ENCODE peak calls at places on chromosomes 7 and 10, in six cellular contexts. L is mesendoderm, R is neuronal stem cell, D is IMR-90, M is trophoblast cell, F is H1. P is an unnamed sample.

GRCh38 chr10:75042292-75042974 is 69.0 kb upstream of the SAMD8 start:
- DNase-seq in L (no peak), R (no peak), D (peak), M (no peak), F (no peak), P (no peak)

GRCh38 chr7:22123139-22123538 is 177.4 kb upstream of the CDCA7L start:
- DNase-seq in L (no peak), R (no peak), D (no peak), M (no peak), F (no peak), P (no peak)

GRCh38 chr7:137535579-137535978 is 192.0 kb upstream of the PTN start:
- DNase-seq in L (no peak), R (no peak), D (no peak), M (no peak), F (no peak), P (no peak)

GRCh38 chr7:155471728-155472127 is 13.8 kb downstream of the EN2 start:
- DNase-seq in L (no peak), R (no peak), D (no peak), M (no peak), F (no peak), P (peak)

GRCh38 chr10:90480466-90480865 is 377.4 kb downstream of the HTR7 start:
- DNase-seq in L (no peak), R (no peak), D (no peak), M (no peak), F (no peak), P (no peak)

GRCh38 chr10:96904648-96905047 is 72.5 kb downstream of the LCOR start:
- DNase-seq in L (no peak), R (no peak), D (no peak), M (no peak), F (no peak), P (no peak)

GRCh38 chr7:42235734-42236133 is 1.3 kb downstream of the GLI3 start:
- DNase-seq in L (no peak), R (no peak), D (no peak), M (no peak), F (no peak), P (no peak)

GRCh38 chr10:110192552-110192951 is 14.9 kb upstream of the MXI1 start:
- DNase-seq in L (peak), R (no peak), D (no peak), M (no peak), F (no peak), P (peak)

GRCh38 chr10:75395955-75396860 is 5.4 kb downstream of the ZNF503 start:
- DNase-seq in L (peak), R (peak), D (no peak), M (no peak), F (no peak), P (peak)

GRCh38 chr7:154680894-154681659 is 321.8 kb downstream of the PAXIP1 start:
- DNase-seq in L (peak), R (no peak), D (no peak), M (no peak), F (no peak), P (no peak)

GRCh38 chr7:158127241-158127640 is 460.4 kb downstream of the PTPRN2 start:
- DNase-seq in L (no peak), R (no peak), D (no peak), M (no peak), F (no peak), P (no peak)

GRCh38 chr7:121187676-121188075 is 141.1 kb upstream of the WNT16 start:
- DNase-seq in L (no peak), R (no peak), D (peak), M (no peak), F (no peak), P (no peak)

GRCh38 chr10:97180367-97180763 is 5.4 kb downstream of the SLIT1 start:
- DNase-seq in L (no peak), R (no peak), D (no peak), M (no peak), F (no peak), P (no peak)

GRCh38 chr10:3481000-3481335 is 304.0 kb downstream of the KLF6 start:
- DNase-seq in L (no peak), R (no peak), D (no peak), M (peak), F (no peak), P (no peak)

GRCh38 chr10:97399843-97400545 is 1.1 kb downstream of the RRP12 start:
- DNase-seq in L (peak), R (no peak), D (peak), M (peak), F (no peak), P (no peak)

GRCh38 chr7:107355616-107356015 is 114.2 kb upstream of the GPR22 start:
- DNase-seq in L (no peak), R (no peak), D (peak), M (no peak), F (no peak), P (no peak)

GRCh38 chr10:11336703-11337102 is 274.7 kb downstream of the USP6NL start:
- DNase-seq in L (peak), R (peak), D (no peak), M (peak), F (no peak), P (no peak)

GRCh38 chr7:131957338-131958025 is 401.1 kb upstream of the PODXL start:
- DNase-seq in L (no peak), R (no peak), D (no peak), M (no peak), F (no peak), P (no peak)

GRCh38 chr7:82975811-82976468 is 186.7 kb downstream of the PCLO start:
- DNase-seq in L (no peak), R (no peak), D (no peak), M (peak), F (no peak), P (no peak)

GRCh38 chr7:28941633-28942032 is 16.5 kb downstream of the TRIL start:
- DNase-seq in L (peak), R (no peak), D (no peak), M (peak), F (no peak), P (no peak)

GRCh38 chr7:37732253-37732652 is 48.7 kb downstream of the GPR141 start:
- DNase-seq in L (peak), R (peak), D (no peak), M (peak), F (peak), P (peak)

GRCh38 chr7:6393667-6394056 is 54.1 kb downstream of the DAGLB start:
- DNase-seq in L (peak), R (no peak), D (no peak), M (peak), F (no peak), P (no peak)

GRCh38 chr7:50272808-50273207 is 31.7 kb upstream of the IKZF1 start:
- DNase-seq in L (no peak), R (no peak), D (no peak), M (no peak), F (no peak), P (no peak)

GRCh38 chr7:137577184-137577583 is 233.7 kb upstream of the PTN start:
- DNase-seq in L (peak), R (no peak), D (no peak), M (no peak), F (no peak), P (no peak)

GRCh38 chr10:18345308-18345707 is 205.1 kb downstream of the CACNB2 start:
- DNase-seq in L (no peak), R (no peak), D (no peak), M (no peak), F (no peak), P (no peak)

GRCh38 chr10:30057421-30057841 is 2.0 kb downstream of the JCAD start:
- DNase-seq in L (peak), R (no peak), D (peak), M (peak), F (no peak), P (no peak)

GRCh38 chr10:30059209-30060107 is at the start of gene JCAD:
- DNase-seq in L (peak), R (peak), D (no peak), M (peak), F (no peak), P (peak)

GRCh38 chr10:30058570-30059132 is 735 bp downstream of the JCAD start:
- DNase-seq in L (no peak), R (no peak), D (no peak), M (peak), F (no peak), P (no peak)

GRCh38 chr10:30056767-30057355 is 2.5 kb downstream of the JCAD start:
- DNase-seq in L (peak), R (no peak), D (no peak), M (no peak), F (no peak), P (no peak)

DNA sequence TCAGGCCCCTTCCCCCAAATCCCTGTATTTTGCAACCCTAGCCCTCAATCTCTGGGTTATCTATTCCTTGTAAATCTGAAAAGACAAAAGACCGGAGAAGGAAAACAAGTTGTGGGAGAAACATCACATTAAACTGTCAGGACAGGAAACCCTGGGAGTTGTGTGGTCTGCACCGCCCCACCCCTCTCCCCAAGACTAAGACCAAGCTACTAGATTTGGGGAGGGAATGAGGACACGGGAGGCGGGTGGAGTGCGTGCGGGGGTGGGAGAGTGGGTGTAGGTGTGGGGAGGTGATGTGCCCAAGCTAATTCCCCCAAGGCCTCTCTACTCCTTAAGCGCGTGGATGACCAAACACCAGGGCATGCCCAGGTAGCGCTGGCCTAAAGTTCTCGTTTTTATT is 1.3 kb downstream of the JCAD start:
- DNase-seq in L (no peak), R (no peak), D (no peak), M (peak), F (no peak), P (no peak)
- H3K18ac ChIP-seq in L (no peak), R (no peak), D (peak), M (no peak), F (no peak), P (no peak)

DNA sequence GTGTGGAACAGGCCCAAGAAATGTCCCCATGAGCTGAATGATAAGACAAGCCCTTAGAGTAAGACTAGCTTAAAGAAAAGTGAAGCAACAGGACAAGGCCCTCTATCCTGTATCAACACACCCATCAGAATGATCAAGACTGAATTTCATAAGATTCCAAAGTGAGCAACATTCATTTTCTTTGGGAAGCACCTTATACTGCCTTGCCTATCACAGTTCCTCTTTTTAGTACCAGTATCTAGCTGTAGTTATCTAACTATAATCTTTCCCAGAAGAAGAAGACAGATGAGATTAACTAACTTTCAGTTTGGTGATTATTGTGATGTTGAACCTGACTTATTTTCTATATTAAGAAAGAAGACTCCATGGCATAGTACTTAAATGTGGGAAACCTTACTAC is 391.2 kb downstream of the PHTF2 start:
- DNase-seq in L (no peak), R (no peak), D (no peak), M (no peak), F (no peak), P (no peak)
- H3K4ac ChIP-seq in L (no peak), R (no peak), D (no peak), M (no peak), F (no peak), P (no peak)

GRCh38 chr7:30880090-30880704 is 31.5 kb upstream of the AQP1 start:
- DNase-seq in L (no peak), R (no peak), D (no peak), M (peak), F (no peak), P (no peak)
- H3K18ac ChIP-seq in L (no peak), R (no peak), D (no peak), M (no peak), F (peak), P (no peak)

DNA sequence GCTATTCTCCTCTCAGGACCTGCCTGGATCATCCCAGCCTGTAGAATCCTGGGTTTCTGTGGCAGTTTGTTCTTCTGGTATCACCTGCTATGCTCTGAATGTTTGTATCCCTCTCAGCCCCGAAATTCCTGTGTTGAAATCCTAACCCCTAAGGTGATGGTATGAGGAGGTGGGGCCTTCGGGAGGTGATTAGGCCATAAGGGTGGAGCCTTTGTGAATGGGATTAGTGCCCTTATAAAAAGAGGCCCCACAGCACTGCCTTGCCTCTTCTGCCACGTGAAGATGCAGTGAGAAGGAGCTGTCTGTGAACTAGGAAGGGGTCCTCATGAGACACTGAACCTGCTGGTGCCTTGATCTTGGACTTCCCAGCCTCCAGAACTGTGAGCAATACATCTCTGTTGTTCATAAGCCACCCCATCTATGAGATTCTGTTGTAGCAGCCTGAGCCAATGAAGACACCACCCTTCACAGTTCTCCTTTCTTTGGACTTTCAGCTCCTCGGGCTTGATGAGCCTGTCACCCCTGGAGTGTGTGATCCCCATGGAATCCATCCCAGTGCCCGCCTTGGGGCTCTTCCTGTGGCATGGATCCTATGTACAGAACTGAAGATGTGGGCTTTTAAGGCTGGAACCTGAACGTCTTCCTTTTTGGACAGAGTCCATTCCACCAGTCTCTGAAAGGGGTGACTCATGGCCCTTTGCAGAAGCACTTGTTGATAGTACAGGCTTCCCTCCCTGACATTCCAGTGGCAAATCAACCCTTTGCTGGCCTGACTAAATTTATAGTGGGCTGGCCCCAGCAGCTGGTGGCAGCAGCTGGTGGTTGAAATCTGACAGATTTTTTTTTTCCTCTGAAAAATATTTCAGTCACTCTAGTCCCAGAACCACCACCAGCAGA is 138.0 kb downstream of the TACC2 start:
- DNase-seq in L (peak), R (no peak), D (peak), M (peak), F (no peak), P (peak)
- H3K4ac ChIP-seq in L (no peak), R (no peak), D (peak), M (no peak), F (no peak), P (no peak)

DNA sequence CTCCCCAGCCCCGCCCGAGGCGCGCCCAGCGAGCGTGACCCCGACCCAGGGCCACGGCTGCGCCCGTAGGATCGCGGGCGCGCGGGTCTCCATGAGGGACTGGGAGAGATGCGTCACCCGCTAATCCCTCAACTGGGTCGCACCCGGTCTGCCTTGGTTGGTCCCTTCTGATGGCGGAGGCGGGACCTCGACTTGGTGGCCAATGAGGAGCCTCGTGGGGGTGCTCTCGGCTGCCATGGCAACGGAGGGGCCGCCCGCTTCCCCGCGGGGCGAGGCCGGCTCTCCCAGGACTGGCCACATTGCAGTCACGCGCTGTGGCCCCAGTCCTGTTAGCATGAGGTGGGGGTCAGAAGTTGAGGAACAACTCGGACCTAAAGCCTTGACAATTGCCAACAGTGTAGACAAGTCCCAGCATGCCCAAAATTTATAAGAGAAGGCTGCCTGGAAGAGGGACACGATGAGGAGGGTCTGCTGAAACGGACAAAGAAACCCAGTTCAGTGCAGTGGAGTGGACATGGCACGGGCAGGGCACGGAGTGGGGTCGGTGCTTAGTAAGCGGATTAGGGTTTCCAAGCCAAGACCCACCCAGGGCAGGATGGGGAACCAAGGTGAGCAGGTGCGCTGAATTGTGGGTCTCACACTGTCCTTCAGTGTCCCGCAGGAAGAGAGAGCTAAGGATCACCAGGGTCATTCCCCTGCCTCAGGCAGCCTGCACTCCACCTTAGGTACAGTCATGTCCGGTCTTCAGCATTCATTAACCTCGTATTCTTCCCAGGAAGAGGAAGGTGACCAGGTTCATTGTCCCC is 24.4 kb downstream of the DDIT4 start:
- DNase-seq in L (peak), R (peak), D (peak), M (peak), F (peak), P (peak)
- H3K18ac ChIP-seq in L (peak), R (peak), D (peak), M (peak), F (peak), P (peak)

DNA sequence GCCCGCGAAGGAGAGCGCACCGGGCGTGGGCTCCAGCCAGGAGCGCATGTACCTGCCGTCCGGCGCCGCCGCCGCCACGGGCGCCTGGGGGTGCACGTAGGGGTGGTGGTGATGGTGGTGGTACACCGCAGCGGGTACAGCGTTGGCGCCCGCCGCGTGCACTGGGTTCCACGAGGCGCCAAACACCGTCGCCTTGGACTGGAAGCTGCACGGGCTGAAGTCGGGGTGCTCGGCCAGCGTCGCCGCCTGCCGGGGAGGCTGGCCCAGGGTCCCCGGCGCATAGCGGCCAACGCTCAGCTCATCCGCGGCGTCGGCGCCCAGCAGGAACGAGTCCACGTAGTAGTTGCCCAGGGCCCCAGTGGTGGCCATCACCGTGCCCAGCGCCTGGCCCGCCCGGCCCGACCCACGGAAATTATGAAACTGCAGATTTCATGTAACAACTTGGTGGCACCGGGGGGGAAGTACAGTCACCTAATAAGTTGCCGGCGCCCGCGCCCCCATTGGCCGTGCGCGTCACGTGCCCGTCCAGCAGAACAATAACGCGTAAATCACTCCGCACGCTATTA is at the start of gene HOXA9:
- DNase-seq in L (no peak), R (no peak), D (peak), M (peak), F (no peak), P (no peak)
- H3K4ac ChIP-seq in L (no peak), R (no peak), D (no peak), M (no peak), F (no peak), P (no peak)

P was measured in H9.